ENCODE peak calls at places on chromosomes 12 and 14, in eight cellular contexts. T, G, X, K, F, D, V and C are unnamed samples.

GRCh38 chr12:104964167-104964566 is 6.1 kb upstream of the SLC41A2 start:
- DNase-seq in K (no peak), T (no peak), G (no peak), V (no peak), X (no peak), F (no peak), D (no peak), C (no peak)

GRCh38 chr12:71045781-71046180 is 112.0 kb downstream of the TSPAN8 start:
- DNase-seq in F (no peak), G (no peak), D (no peak), K (no peak), V (no peak), T (no peak), X (no peak), C (no peak)

GRCh38 chr12:50419112-50419909 is 18.6 kb downstream of the LARP4 start:
- DNase-seq in F (no peak), X (no peak), V (no peak), K (no peak), T (no peak), G (no peak), D (no peak), C (no peak)

GRCh38 chr12:21637985-21638891 is 19.4 kb downstream of the LDHB start:
- DNase-seq in F (no peak), V (no peak), X (no peak), G (no peak), T (no peak), K (no peak), D (no peak), C (no peak)

GRCh38 chr14:90555126-90556049 is 158.6 kb downstream of the CALM1 start:
- DNase-seq in T (no peak), K (no peak), X (no peak), G (no peak), D (no peak), F (no peak), V (no peak), C (no peak)

GRCh38 chr12:47270782-47271664 is 191.3 kb upstream of the AMIGO2 start:
- DNase-seq in K (no peak), X (no peak), G (no peak), D (no peak), T (peak; percentile 88), V (no peak), F (peak; percentile 70), C (no peak)

GRCh38 chr14:30519961-30520360 is 39.0 kb upstream of the G2E3 start:
- DNase-seq in G (no peak), T (no peak), V (no peak), K (peak; percentile 24), D (no peak), X (no peak), F (no peak), C (no peak)

GRCh38 chr14:48665077-48665784 is 920.9 kb downstream of the RPS29 start:
- DNase-seq in X (no peak), F (no peak), G (no peak), T (no peak), V (no peak), K (no peak), D (no peak), C (no peak)

GRCh38 chr14:95564060-95564459 is 29.2 kb downstream of the GLRX5 start:
- DNase-seq in X (no peak), K (no peak), D (no peak), F (no peak), G (no peak), T (no peak), V (no peak), C (no peak)

GRCh38 chr12:109612975-109613502 is 39.4 kb downstream of the MVK start:
- DNase-seq in D (no peak), T (peak; percentile 3), G (no peak), K (no peak), V (peak; percentile 25), X (no peak), F (no peak), C (no peak)

GRCh38 chr12:103960567-103961227 is 5.0 kb upstream of the TDG start:
- DNase-seq in T (no peak), K (no peak), V (no peak), D (no peak), F (no peak), X (no peak), G (no peak), C (no peak)

GRCh38 chr14:24332094-24332983 is 2.5 kb downstream of the ADCY4 start:
- DNase-seq in D (no peak), G (peak; percentile 64), T (peak; percentile 39), X (peak; percentile 64), K (peak; percentile 76), F (peak; percentile 51), V (peak; percentile 94), C (no peak)

GRCh38 chr12:120822832-120823503 is 81.2 kb downstream of the SPPL3 start:
- DNase-seq in V (no peak), T (no peak), X (no peak), D (no peak), G (no peak), F (no peak), K (no peak), C (no peak)

GRCh38 chr14:75226755-75227544 is 50.5 kb upstream of the TMED10 start:
- DNase-seq in G (no peak), X (no peak), F (no peak), D (no peak), V (no peak), T (no peak), K (no peak), C (no peak)

GRCh38 chr12:4997939-4998338 is 45.7 kb upstream of the KCNA5 start:
- DNase-seq in V (no peak), D (no peak), T (peak; percentile 96), G (no peak), F (peak; percentile 26), X (no peak), K (peak; percentile 74), C (no peak)

GRCh38 chr12:100193085-100193484 is 7.5 kb upstream of the ACTR6 start:
- DNase-seq in F (no peak), G (no peak), V (no peak), X (no peak), T (no peak), D (no peak), K (no peak), C (no peak)

GRCh38 chr14:38204717-38205115 is 3.0 kb upstream of the SSTR1 start:
- DNase-seq in F (no peak), G (no peak), T (no peak), D (no peak), X (no peak), V (no peak), K (no peak), C (no peak)

GRCh38 chr14:93655078-93655750 is 133.1 kb downstream of the PRIMA1 start:
- DNase-seq in F (peak; percentile 56), V (peak; percentile 25), D (no peak), X (no peak), G (peak; percentile 52), T (peak; percentile 11), K (peak; percentile 63), C (no peak)

GRCh38 chr12:32896438-32897275 is at the start of gene PKP2:
- DNase-seq in T (no peak), G (peak; percentile 71), X (no peak), D (peak; percentile 85), K (peak; percentile 17), F (peak; percentile 52), V (peak; percentile 36), C (no peak)

GRCh38 chr12:119446459-119446858 is 111.9 kb downstream of the CCDC60 start:
- DNase-seq in X (no peak), T (no peak), F (no peak), G (no peak), V (no peak), K (no peak), D (no peak), C (no peak)

GRCh38 chr12:130981156-130981789 is 27.6 kb downstream of the ADGRD1 start:
- DNase-seq in F (no peak), T (no peak), G (no peak), D (no peak), V (no peak), K (no peak), X (no peak), C (no peak)

GRCh38 chr12:34597548-34598351 is 575.5 kb downstream of the ALG10 start:
- DNase-seq in G (no peak), F (no peak), D (peak; percentile 50), T (no peak), X (no peak), V (no peak), K (no peak), C (peak; percentile 64)

GRCh38 chr12:54394281-54394719 is 9.8 kb upstream of the ZNF385A start:
- DNase-seq in X (no peak), G (peak; percentile 65), T (peak; percentile 57), F (peak; percentile 47), V (peak; percentile 54), K (peak; percentile 84), D (no peak), C (no peak)

GRCh38 chr12:102642199-102642598 is 161.8 kb upstream of the IGF1 start:
- DNase-seq in D (no peak), X (no peak), G (no peak), V (no peak), T (peak; percentile 14), F (no peak), K (no peak), C (no peak)

GRCh38 chr14:25116607-25117006 is 66.7 kb upstream of the STXBP6 start:
- DNase-seq in T (peak; percentile 40), X (no peak), F (no peak), V (no peak), D (no peak), G (no peak), K (no peak), C (no peak)